ENCODE peak calls at places on chromosomes 6 and 20, in ten cellular contexts. M, G, C, A, W, Z, H, E, Y and K are unnamed samples.

GRCh38 chr20:3000852-3001523 is 42.4 kb upstream of the GNRH2 start:
- DNase-seq in W (no peak), A (peak), Y (peak), G (no peak), M (peak), Z (no peak), E (peak), H (peak), C (peak), K (peak)

GRCh38 chr6:43211960-43212359 is 17.3 kb downstream of the DNPH1 start:
- DNase-seq in G (no peak), W (no peak), E (no peak), Y (no peak), A (no peak), M (no peak), Z (no peak), C (no peak), H (no peak), K (no peak)

GRCh38 chr20:53884859-53885654 is 185.3 kb downstream of the BCAS1 start:
- DNase-seq in G (no peak), E (no peak), Y (no peak), A (no peak), Z (no peak), W (no peak), C (no peak), H (no peak), M (no peak), K (no peak)

GRCh38 chr6:2580996-2581395 is 169.7 kb downstream of the MYLK4 start:
- DNase-seq in Y (no peak), A (no peak), C (no peak), E (no peak), H (no peak), G (no peak), M (no peak), Z (no peak), W (no peak), K (no peak)

GRCh38 chr20:45358282-45359068 is 4.5 kb upstream of the SYS1 start:
- DNase-seq in A (no peak), M (no peak), Z (no peak), E (peak), W (no peak), Y (no peak), G (no peak), H (no peak), C (no peak), K (no peak)

GRCh38 chr20:2865630-2866029 is 7.7 kb upstream of the PTPRA start:
- DNase-seq in E (no peak), G (peak), H (no peak), W (no peak), Y (no peak), Z (no peak), M (no peak), C (no peak), A (no peak), K (peak)

GRCh38 chr6:155117266-155117665 is 122.2 kb downstream of the TIAM2 start:
- DNase-seq in H (no peak), E (no peak), C (no peak), M (no peak), Z (no peak), W (no peak), Y (no peak), G (no peak), A (no peak), K (no peak)

GRCh38 chr20:42130810-42131596 is 512.8 kb upstream of the CHD6 start:
- DNase-seq in M (no peak), A (no peak), Z (no peak), H (no peak), W (no peak), C (no peak), E (no peak), Y (no peak), G (no peak), K (no peak)

GRCh38 chr20:43844778-43845614 is 69.7 kb upstream of the TOX2 start:
- DNase-seq in H (no peak), Z (no peak), E (peak), C (no peak), A (no peak), Y (no peak), M (no peak), G (no peak), W (no peak), K (no peak)

GRCh38 chr6:140857734-140858380 is 1274.9 kb upstream of the GJE1 start:
- DNase-seq in G (no peak), C (no peak), Y (no peak), W (no peak), M (no peak), A (no peak), E (peak), Z (no peak), H (no peak), K (peak)

GRCh38 chr20:8331740-8332412 is 199.8 kb downstream of the PLCB1 start:
- DNase-seq in M (no peak), E (peak), C (no peak), W (no peak), A (no peak), G (no peak), H (no peak), Z (no peak), Y (no peak), K (no peak)

GRCh38 chr6:84498905-84499304 is 265.5 kb downstream of the TBX18 start:
- DNase-seq in W (no peak), Z (no peak), A (no peak), E (no peak), M (no peak), Y (no peak), G (no peak), C (no peak), H (no peak), K (no peak)

GRCh38 chr6:24763578-24763977 is 11.2 kb upstream of the GMNN start:
- DNase-seq in Y (no peak), Z (no peak), C (no peak), G (no peak), W (no peak), H (no peak), M (no peak), A (no peak), E (no peak), K (no peak)

GRCh38 chr6:108193120-108193519 is 27.3 kb downstream of the NR2E1 start:
- DNase-seq in M (no peak), Y (no peak), Z (no peak), C (no peak), G (no peak), E (no peak), A (no peak), H (no peak), W (no peak), K (no peak)

GRCh38 chr6:170280689-170281045 is 10.2 kb downstream of the DLL1 start:
- DNase-seq in W (no peak), H (no peak), C (no peak), A (no peak), E (no peak), M (no peak), G (no peak), Y (no peak), Z (no peak), K (no peak)

GRCh38 chr20:1427457-1428054 is 34.7 kb upstream of the FKBP1A start:
- DNase-seq in Z (peak), M (peak), C (no peak), A (peak), H (no peak), Y (no peak), W (no peak), G (peak), E (no peak), K (no peak)

GRCh38 chr6:51953246-51953645 is 134.2 kb downstream of the PKHD1 start:
- DNase-seq in W (no peak), H (no peak), G (no peak), E (no peak), Y (no peak), C (no peak), Z (no peak), M (no peak), A (no peak), K (no peak)

GRCh38 chr20:25039697-25040437 is 18.1 kb downstream of the ACSS1 start:
- DNase-seq in G (no peak), A (no peak), H (no peak), M (no peak), W (no peak), Z (no peak), C (no peak), E (peak), Y (no peak), K (no peak)

GRCh38 chr6:37015532-37015931 is 10.1 kb downstream of the FGD2 start:
- DNase-seq in C (no peak), Y (no peak), Z (no peak), H (no peak), M (no peak), A (no peak), W (no peak), E (no peak), G (no peak), K (no peak)

GRCh38 chr6:150550244-150550643 is 49.4 kb upstream of the PLEKHG1 start:
- DNase-seq in Y (no peak), A (no peak), Z (no peak), H (no peak), C (no peak), G (peak), W (no peak), E (no peak), M (no peak), K (no peak)

GRCh38 chr20:45308078-45308778 is at the start of gene MATN4:
- DNase-seq in Y (no peak), E (no peak), W (no peak), M (no peak), H (no peak), G (no peak), Z (peak), C (no peak), A (peak), K (no peak)

GRCh38 chr6:137493218-137494038 is 766 bp downstream of the OLIG3 start:
- DNase-seq in W (no peak), Z (peak), E (no peak), H (no peak), Y (no peak), G (peak), C (no peak), M (peak), A (no peak), K (no peak)

GRCh38 chr20:39066464-39066863 is 104.3 kb downstream of the DHX35 start:
- DNase-seq in C (no peak), G (peak), M (peak), A (no peak), E (no peak), H (no peak), Y (no peak), Z (no peak), W (no peak), K (peak)

GRCh38 chr20:48238326-48238725 is 453.0 kb upstream of the SULF2 start:
- DNase-seq in A (no peak), E (peak), W (no peak), Z (no peak), H (no peak), M (no peak), G (no peak), Y (no peak), C (no peak), K (no peak)

GRCh38 chr6:89154131-89154530 is 8.3 kb downstream of the PM20D2 start:
- DNase-seq in C (no peak), Z (no peak), H (no peak), A (no peak), G (no peak), M (no peak), Y (no peak), W (no peak), E (no peak), K (no peak)

GRCh38 chr6:154433477-154434241 is 76.8 kb downstream of the CNKSR3 start:
- DNase-seq in A (no peak), M (peak), E (no peak), Y (no peak), H (no peak), Z (no peak), C (no peak), W (no peak), G (no peak), K (no peak)

GRCh38 chr6:166387642-166388325 is 5.0 kb upstream of the MPC1 start:
- DNase-seq in H (no peak), A (no peak), Y (no peak), Z (no peak), C (no peak), E (no peak), G (no peak), W (no peak), M (no peak), K (no peak)